ENCODE peak calls at places on chromosomes 16 and 17, in seven cellular contexts. V, X, U, J, F, P and Y are unnamed samples.
A peak's percentile ranks its signal among the peaks of the same experiment; 100 is the strongest.

GRCh38 chr17:71909155-71909554 is 211.7 kb upstream of the SOX9 start:
- DNase-seq in V (no peak), X (no peak), U (no peak), J (no peak), F (no peak), P (no peak), Y (no peak)

GRCh38 chr17:47611372-47612350 is 38.1 kb upstream of the KPNB1 start:
- DNase-seq in V (no peak), X (no peak), U (peak; percentile 16), J (no peak), F (no peak), P (no peak), Y (no peak)

GRCh38 chr17:82956726-82957468 is 117.1 kb upstream of the ZNF750 start:
- DNase-seq in V (no peak), X (peak; percentile 58), U (no peak), J (no peak), F (no peak), P (no peak), Y (peak; percentile 66)

GRCh38 chr17:45408611-45409421 is 23.9 kb downstream of the ARHGAP27 start:
- DNase-seq in V (no peak), X (no peak), U (no peak), J (no peak), F (no peak), P (no peak), Y (no peak)

GRCh38 chr17:63429766-63430165 is 16.3 kb downstream of the CYB561 start:
- DNase-seq in V (no peak), X (peak; percentile 33), U (no peak), J (no peak), F (no peak), P (no peak), Y (peak; percentile 20)

GRCh38 chr17:49964539-49965521 is 4.2 kb upstream of the DLX4 start:
- DNase-seq in V (no peak), X (peak; percentile 69), U (no peak), J (no peak), F (no peak), P (no peak), Y (no peak)

GRCh38 chr17:31391496-31391949 is at the start of gene RAB11FIP4:
- DNase-seq in V (no peak), X (no peak), U (no peak), J (no peak), F (no peak), P (peak; percentile 28), Y (no peak)

GRCh38 chr17:49817993-49818392 is 29.5 kb downstream of the KAT7 start:
- DNase-seq in V (no peak), X (peak; percentile 77), U (no peak), J (no peak), F (no peak), P (no peak), Y (no peak)

GRCh38 chr17:47844230-47844629 is 3.2 kb upstream of the SCRN2 start:
- DNase-seq in V (no peak), X (no peak), U (no peak), J (no peak), F (no peak), P (no peak), Y (no peak)

GRCh38 chr16:71927787-71928186 is 32.5 kb downstream of the IST1 start:
- DNase-seq in V (no peak), X (no peak), U (no peak), J (no peak), F (no peak), P (peak; percentile 9), Y (no peak)

GRCh38 chr16:85757341-85757822 is 6.5 kb upstream of the C16orf74 start:
- DNase-seq in V (no peak), X (no peak), U (peak; percentile 37), J (no peak), F (peak; percentile 80), P (no peak), Y (no peak)

GRCh38 chr16:57371494-57372371 is 557 bp upstream of the CX3CL1 start:
- DNase-seq in V (no peak), X (no peak), U (no peak), J (no peak), F (no peak), P (no peak), Y (no peak)

GRCh38 chr17:66255112-66255511 is 25.9 kb upstream of the APOH start:
- DNase-seq in V (no peak), X (no peak), U (no peak), J (no peak), F (peak; percentile 78), P (peak; percentile 86), Y (no peak)

GRCh38 chr16:29316673-29317237 is 89.8 kb downstream of the NPIPB11 start:
- DNase-seq in V (no peak), X (no peak), U (no peak), J (no peak), F (peak; percentile 25), P (no peak), Y (no peak)

GRCh38 chr17:58329808-58330543 is 1.4 kb upstream of the TSPOAP1 start:
- DNase-seq in V (no peak), X (no peak), U (no peak), J (no peak), F (no peak), P (no peak), Y (no peak)

GRCh38 chr17:16346721-16347271 is 6.5 kb downstream of the CENPV start:
- DNase-seq in V (no peak), X (no peak), U (no peak), J (no peak), F (no peak), P (no peak), Y (no peak)

GRCh38 chr17:6420173-6420641 is 14.7 kb downstream of the AIPL1 start:
- DNase-seq in V (no peak), X (no peak), U (no peak), J (no peak), F (peak; percentile 45), P (peak; percentile 52), Y (no peak)

GRCh38 chr17:80872999-80873951 is 118.4 kb upstream of the CHMP6 start:
- DNase-seq in V (no peak), X (peak; percentile 49), U (no peak), J (no peak), F (peak; percentile 50), P (no peak), Y (no peak)

GRCh38 chr17:76232342-76232741 is 8.0 kb downstream of the RNF157 start:
- DNase-seq in V (no peak), X (no peak), U (peak; percentile 94), J (no peak), F (no peak), P (no peak), Y (no peak)

GRCh38 chr16:57994778-57995177 is 5.7 kb downstream of the ZNF319 start:
- DNase-seq in V (no peak), X (peak; percentile 79), U (no peak), J (no peak), F (peak; percentile 67), P (peak; percentile 23), Y (no peak)

GRCh38 chr16:52237823-52238222 is 309.1 kb downstream of the TOX3 start:
- DNase-seq in V (no peak), X (no peak), U (no peak), J (no peak), F (no peak), P (no peak), Y (no peak)